ENCODE peak calls at places on chromosomes 13 and 19, in eight cellular contexts. Q is uterus, W is HFF-Myc, T is WERI-Rb-1, P is left ventricle myocardium inferior, F is tibial nerve, B is BE2C, H is body of pancreas. U is an unnamed sample.

GRCh38 chr19:34273121-34273845 is 18.9 kb downstream of the GARRE1 start:
- DNase-seq in T (no peak), Q (no peak), F (no peak), P (no peak), H (no peak), W (no peak), B (no peak), U (no peak)

GRCh38 chr19:44608391-44608821 is 5.0 kb upstream of the IGSF23 start:
- DNase-seq in W (no peak), F (no peak), P (no peak), H (no peak), B (no peak), T (no peak), Q (no peak), U (no peak)

GRCh38 chr13:33125821-33126570 is 109.8 kb downstream of the KL start:
- DNase-seq in P (peak), H (peak), W (peak), B (peak), F (peak), T (no peak), Q (peak), U (peak)

GRCh38 chr13:94617389-94618000 is 15.8 kb downstream of the GPR180 start:
- DNase-seq in H (no peak), W (no peak), P (no peak), B (peak), Q (no peak), T (no peak), F (peak), U (no peak)

GRCh38 chr13:109158383-109158782 is 529.0 kb downstream of the MYO16 start:
- DNase-seq in T (no peak), B (no peak), Q (no peak), H (no peak), P (no peak), F (no peak), W (no peak), U (no peak)

GRCh38 chr19:39778763-39779162 is at the start of gene LEUTX:
- DNase-seq in P (no peak), F (no peak), Q (no peak), W (no peak), B (no peak), H (no peak), T (no peak), U (no peak)

GRCh38 chr19:28929026-28929425 is 283.9 kb downstream of the UQCRFS1 start:
- DNase-seq in H (no peak), B (no peak), F (no peak), Q (no peak), W (no peak), T (no peak), P (no peak), U (no peak)

GRCh38 chr19:51572415-51572814 is 1.3 kb downstream of the ZNF175 start:
- DNase-seq in P (no peak), H (no peak), B (no peak), F (no peak), W (no peak), T (no peak), Q (no peak), U (no peak)

GRCh38 chr19:47765522-47766358 is 12.8 kb upstream of the SELENOW start:
- DNase-seq in B (peak), F (peak), W (no peak), T (peak), H (peak), P (peak), Q (peak), U (no peak)

GRCh38 chr19:13938361-13939027 is at the start of gene PODNL1:
- DNase-seq in W (peak), Q (no peak), P (no peak), F (peak), H (no peak), T (no peak), B (no peak), U (peak)

GRCh38 chr19:2962018-2962670 is 15.2 kb upstream of the TLE6 start:
- DNase-seq in B (peak), F (peak), P (no peak), Q (no peak), T (peak), H (peak), W (peak), U (no peak)

GRCh38 chr19:46489445-46490272 is 6.0 kb downstream of the PNMA8B start:
- DNase-seq in F (peak), T (no peak), P (peak), H (peak), B (peak), W (no peak), Q (peak), U (no peak)

GRCh38 chr19:45972944-45973525 is 630 bp downstream of the NOVA2 start:
- DNase-seq in B (no peak), T (no peak), W (no peak), H (no peak), P (no peak), Q (no peak), F (no peak), U (no peak)

GRCh38 chr19:7337380-7338194 is 11.2 kb upstream of the ARHGEF18 start:
- DNase-seq in W (no peak), F (peak), H (no peak), B (no peak), P (no peak), T (no peak), Q (no peak), U (no peak)

GRCh38 chr19:17075860-17076538 is 422 bp downstream of the MYO9B start:
- DNase-seq in B (peak), P (peak), Q (peak), W (no peak), F (no peak), H (peak), T (peak), U (no peak)

GRCh38 chr13:48750588-48751383 is 97.1 kb downstream of the CYSLTR2 start:
- DNase-seq in B (no peak), P (peak), T (no peak), H (peak), Q (peak), F (peak), W (no peak), U (no peak)

GRCh38 chr19:5392476-5392875 is 51.9 kb upstream of the PTPRS start:
- DNase-seq in H (no peak), T (no peak), Q (no peak), B (no peak), F (no peak), W (no peak), P (no peak), U (no peak)

GRCh38 chr13:23889598-23890224 is 511 bp upstream of the MIPEP start:
- DNase-seq in Q (no peak), T (peak), P (no peak), B (no peak), H (no peak), F (no peak), W (no peak), U (no peak)

GRCh38 chr13:28568286-28568685 is 73.4 kb upstream of the FLT1 start:
- DNase-seq in T (no peak), B (peak), P (peak), H (peak), W (no peak), Q (peak), F (peak), U (no peak)

GRCh38 chr13:113791226-113791625 is 32.2 kb downstream of the TMEM255B start:
- DNase-seq in T (no peak), H (no peak), P (no peak), Q (no peak), W (no peak), B (no peak), F (no peak), U (no peak)

GRCh38 chr19:41427647-41428480 is 690 bp upstream of the B3GNT8 start:
- DNase-seq in P (peak), W (no peak), Q (peak), B (peak), T (no peak), F (peak), H (peak), U (no peak)

GRCh38 chr19:12866416-12867119 is 14.7 kb downstream of the DNASE2 start:
- DNase-seq in W (no peak), B (no peak), H (peak), Q (no peak), P (no peak), T (no peak), F (no peak), U (no peak)

GRCh38 chr13:79241697-79242096 is 164.4 kb downstream of the RBM26 start:
- DNase-seq in T (no peak), W (no peak), B (no peak), Q (no peak), F (no peak), P (no peak), H (no peak), U (no peak)

GRCh38 chr19:48868196-48868886 is at the start of gene PLEKHA4:
- DNase-seq in P (peak), H (peak), T (peak), Q (peak), F (peak), B (peak), W (no peak), U (no peak)

GRCh38 chr19:18461471-18461870 is 23.5 kb upstream of the ISYNA1 start:
- DNase-seq in F (no peak), W (no peak), P (no peak), T (no peak), B (no peak), Q (no peak), H (no peak), U (no peak)

DNA sequence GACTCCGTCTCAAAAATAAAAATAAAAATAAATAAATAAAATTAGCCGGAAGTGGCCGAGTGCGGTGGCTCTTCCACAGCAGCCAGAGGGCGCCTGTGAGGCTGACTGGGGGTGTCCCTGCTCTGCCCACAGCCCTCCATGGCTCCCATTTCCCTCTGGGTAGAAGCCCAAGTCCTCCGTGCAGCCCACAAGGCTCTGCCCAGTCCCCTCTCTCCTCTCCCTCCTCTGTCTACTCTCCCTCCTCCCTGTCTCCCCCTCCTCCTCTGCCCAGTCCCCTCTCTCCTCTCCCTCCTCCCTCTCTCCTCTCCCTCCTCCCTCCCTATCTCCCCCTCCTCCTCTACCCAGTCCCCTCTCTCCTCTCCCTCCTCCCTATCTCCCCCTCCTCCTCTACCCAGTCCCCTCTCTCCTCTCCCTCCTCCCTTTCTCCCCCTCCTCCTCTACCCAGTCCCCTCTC is 20.4 kb downstream of the MISP start:
- DNase-seq in W (no peak), Q (no peak), T (peak), B (peak), P (no peak), F (no peak), H (no peak), U (no peak)
- TF ChIP-seq CTCF in W (peak), Q (no peak), T (peak), B (peak), P (peak), F (peak), H (peak), U (peak)

DNA sequence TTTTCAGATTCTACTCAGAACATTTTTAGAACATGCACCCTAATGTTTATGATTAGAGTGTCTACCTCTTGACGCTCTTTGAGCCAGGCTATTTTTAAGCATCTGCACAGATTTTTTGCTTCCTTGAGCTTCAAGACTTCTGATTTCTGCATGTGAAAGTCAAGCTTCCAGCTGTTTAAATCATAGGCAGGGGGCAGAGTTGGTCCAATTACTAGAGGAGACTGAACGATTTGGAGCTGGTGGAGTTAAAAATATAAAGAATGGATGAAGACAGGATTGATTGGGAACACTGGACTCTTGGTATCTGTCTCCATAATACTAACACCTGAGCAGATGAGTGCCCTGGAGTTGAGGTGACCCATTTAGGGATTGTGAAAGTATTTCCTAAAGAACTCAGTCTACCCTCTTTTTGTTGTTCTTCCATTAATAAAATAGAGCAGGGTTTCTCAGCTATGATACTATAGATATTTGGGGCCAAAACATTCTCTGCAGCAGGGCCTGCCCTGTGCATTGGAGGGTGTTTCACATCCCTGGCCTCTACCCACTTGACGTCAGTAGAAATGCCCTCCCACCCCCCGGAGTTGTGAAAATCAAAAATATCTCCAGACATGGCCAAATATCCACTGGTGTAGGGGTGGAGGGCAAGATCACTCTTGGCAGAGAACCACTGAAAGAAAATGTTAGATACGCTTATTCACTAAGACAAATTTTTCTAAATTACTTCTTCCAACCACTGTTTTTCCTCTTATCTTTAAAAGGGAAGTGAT is 160.1 kb downstream of the COG6 start:
- DNase-seq in P (no peak), Q (no peak), B (no peak), H (no peak), T (no peak), F (no peak), W (no peak), U (no peak)
- TF ChIP-seq CTCF in P (peak), Q (no peak), B (no peak), H (no peak), T (no peak), F (no peak), W (no peak), U (peak)

DNA sequence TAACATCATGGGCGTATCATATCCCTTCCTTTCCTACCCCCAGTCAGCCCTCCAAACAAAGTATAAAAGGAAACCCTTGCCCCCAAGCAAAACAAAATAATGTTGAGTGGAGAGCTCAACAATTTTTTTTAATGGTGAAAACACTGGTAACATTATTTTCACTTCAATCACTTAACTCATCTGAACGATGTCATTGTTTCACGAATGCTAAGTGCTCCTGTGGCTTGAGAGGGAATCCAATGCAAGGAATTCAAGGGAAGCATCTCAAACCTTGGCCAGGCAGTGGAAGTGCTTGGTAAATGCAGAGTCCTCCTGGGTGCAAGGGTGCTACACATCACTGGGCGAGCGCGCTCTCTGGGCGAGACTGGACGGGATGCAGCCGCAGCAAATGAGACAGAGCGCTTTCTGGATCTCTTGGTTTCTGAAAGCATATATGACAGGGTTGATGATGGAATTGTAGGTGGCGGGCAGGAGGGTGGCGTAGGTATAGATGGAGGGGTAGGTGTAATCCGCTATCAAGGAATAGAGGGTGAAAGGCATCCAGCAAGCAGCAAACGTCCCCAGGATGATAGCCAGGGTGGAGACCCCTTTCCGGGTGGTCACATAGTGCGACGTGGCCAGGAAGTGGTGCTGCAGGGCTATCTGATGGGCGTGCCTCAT is 2.0 kb downstream of the GPR12 start:
- DNase-seq in F (no peak), Q (no peak), T (no peak), H (no peak), W (no peak), B (no peak), P (no peak), U (no peak)
- TF ChIP-seq CTCF in F (no peak), Q (no peak), T (no peak), H (no peak), W (no peak), B (no peak), P (no peak), U (no peak)

GRCh38 chr13:111323950-111324651 is 3.7 kb downstream of the TEX29 start:
- DNase-seq in F (no peak), Q (no peak), T (no peak), W (no peak), H (no peak), P (no peak), B (no peak), U (no peak)
- TF ChIP-seq CTCF in F (no peak), Q (no peak), T (no peak), W (no peak), H (no peak), P (no peak), B (no peak), U (no peak)

GRCh38 chr13:43797869-43798268 is 11.1 kb upstream of the ENOX1 start:
- DNase-seq in F (no peak), T (no peak), P (no peak), Q (no peak), H (no peak), W (no peak), B (no peak), U (no peak)
- TF ChIP-seq CTCF in F (no peak), T (no peak), P (no peak), Q (no peak), H (no peak), W (no peak), B (no peak), U (peak)

GRCh38 chr13:77233159-77233558 is 93.7 kb downstream of the MYCBP2 start:
- DNase-seq in H (no peak), F (no peak), B (no peak), Q (no peak), T (no peak), P (no peak), W (no peak), U (no peak)
- TF ChIP-seq CTCF in H (no peak), F (no peak), B (no peak), Q (no peak), T (no peak), P (no peak), W (no peak), U (no peak)

DNA sequence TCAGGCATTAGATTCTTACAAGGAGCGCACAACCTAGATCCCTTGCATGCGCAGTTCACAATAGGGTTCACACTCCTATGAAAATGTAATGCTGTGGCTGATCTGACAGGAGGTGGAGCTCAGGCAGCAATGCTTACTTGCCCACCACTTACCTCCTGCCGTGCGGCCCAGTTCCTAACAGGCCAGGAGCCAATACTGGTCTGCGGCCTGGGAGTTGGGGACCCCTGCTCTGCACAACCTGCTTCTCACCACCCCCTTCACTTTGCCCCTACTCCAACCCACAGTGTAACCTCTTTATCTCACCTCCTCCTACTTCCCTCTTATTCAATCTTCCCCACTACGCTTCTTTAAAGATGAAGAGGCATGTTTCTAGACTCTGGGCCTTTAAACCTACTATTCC is 240.2 kb downstream of the RGCC start:
- DNase-seq in B (no peak), T (no peak), P (no peak), F (no peak), W (no peak), H (no peak), Q (no peak), U (no peak)
- TF ChIP-seq CTCF in B (no peak), T (no peak), P (no peak), F (no peak), W (no peak), H (no peak), Q (no peak), U (no peak)

U was measured in AG09319.